ENCODE peak calls at places on chromosomes 12 and 14, in nine cellular contexts. L is Panc1; O is sciatic nerve; R is central memory CD8-positive, alpha-beta T cell; W is naive B cell; S is activated CD8-positive, alpha-beta T cell treated with anti-CD3 and anti-CD28 coated beads, Interleukin-2, amount 10 ng/mL, durations not matched to agents 7 days and 5 days; K is pancreas; U is T-cell; J is activated naive CD8-positive, alpha-beta T cell treated with anti-CD3 and anti-CD28 coated beads, Interleukin-2, amount 10 ng/mL, durations not matched to agents 7 days and 5 days. F is an unnamed sample.

GRCh38 chr14:50659327-50659974 is 8.7 kb downstream of the SAV1 start:
- ATAC-seq in L (no peak), J (no peak), R (no peak), K (peak), O (no peak), S (no peak), W (no peak), U (no peak), F (no peak)

GRCh38 chr14:21215879-21216251 is 53.4 kb downstream of the HNRNPC start:
- ATAC-seq in J (peak), W (no peak), S (peak), R (peak), U (peak), K (no peak), L (no peak), O (no peak), F (no peak)

GRCh38 chr14:64706552-64707193 is 2.4 kb downstream of the PLEKHG3 start:
- ATAC-seq in J (no peak), U (no peak), O (peak), S (no peak), R (no peak), K (no peak), W (no peak), L (peak), F (no peak)

GRCh38 chr12:3076730-3077571 is at the start of gene TSPAN9:
- ATAC-seq in S (peak), R (peak), K (peak), L (peak), U (peak), W (peak), J (peak), O (peak), F (peak)

GRCh38 chr14:66379116-66379515 is 107.1 kb upstream of the CCDC196 start:
- ATAC-seq in W (no peak), L (no peak), R (no peak), U (no peak), S (no peak), J (no peak), O (no peak), K (peak), F (no peak)

GRCh38 chr12:55930771-55931316 is at the start of gene DGKA:
- ATAC-seq in W (no peak), K (peak), O (peak), L (peak), S (peak), R (no peak), U (peak), J (peak), F (no peak)

GRCh38 chr12:54853933-54854538 is at the start of gene MUCL1:
- ATAC-seq in S (peak), U (peak), W (peak), L (peak), K (peak), J (peak), O (peak), R (peak), F (no peak)

GRCh38 chr12:121767525-121768016 is 25.9 kb downstream of the RHOF start:
- ATAC-seq in R (no peak), L (peak), U (no peak), K (peak), O (peak), S (no peak), W (no peak), J (no peak), F (peak)

GRCh38 chr12:103772367-103773108 is 68.5 kb downstream of the NT5DC3 start:
- ATAC-seq in S (no peak), J (no peak), L (no peak), W (no peak), U (no peak), R (no peak), K (no peak), O (peak), F (peak)